ENCODE peak calls at places on chromosomes 12 and 14, in seven cellular contexts. G is tibial artery, U is psoas muscle, H is HepG2, R is OCI-LY7, Y is GM23248, W is SJSA1. F is an unnamed sample. For H3K4me1, the result is how much of the 10 kb centered on the place peaks cover.

GRCh38 chr12:115320967-115321366 is 637.0 kb upstream of the TBX3 start:
- DNase-seq in G (peak), U (peak), H (no peak), R (no peak), Y (no peak), W (no peak), F (peak)

GRCh38 chr12:103779410-103780092 is 61.5 kb downstream of the NT5DC3 start:
- DNase-seq in G (no peak), U (no peak), H (no peak), R (no peak), Y (peak), W (peak), F (no peak)

GRCh38 chr14:71388336-71388735 is 481.1 kb downstream of the PCNX1 start:
- DNase-seq in G (no peak), U (no peak), H (no peak), R (no peak), Y (no peak), W (no peak), F (no peak)

GRCh38 chr14:55084648-55085441 is 33.4 kb downstream of the MAPK1IP1L start:
- DNase-seq in G (no peak), U (no peak), H (no peak), R (no peak), Y (no peak), W (no peak), F (no peak)

GRCh38 chr12:48694038-48694437 is 12.0 kb upstream of the KANSL2 start:
- DNase-seq in G (no peak), U (no peak), H (no peak), R (no peak), Y (no peak), W (no peak), F (no peak)

GRCh38 chr14:101182476-101182875 is 279.0 kb upstream of the RTL1 start:
- DNase-seq in G (no peak), U (no peak), H (no peak), R (no peak), Y (no peak), W (no peak), F (no peak)

GRCh38 chr12:118714051-118714460 is 267.3 kb upstream of the SRRM4 start:
- DNase-seq in G (no peak), U (no peak), H (peak), R (peak), Y (peak), W (no peak), F (no peak)

GRCh38 chr14:102795060-102795925 is 18.0 kb downstream of the TRAF3 start:
- DNase-seq in G (peak), U (peak), H (peak), R (no peak), Y (peak), W (peak), F (peak)

GRCh38 chr12:89706551-89707348 is 1.9 kb downstream of the ATP2B1 start:
- DNase-seq in G (no peak), U (peak), H (no peak), R (peak), Y (peak), W (peak), F (peak)

GRCh38 chr12:124493809-124494750 is 73.3 kb downstream of the NCOR2 start:
- DNase-seq in G (no peak), U (no peak), H (no peak), R (peak), Y (no peak), W (no peak), F (peak)

GRCh38 chr12:95790912-95791849 is 617 bp upstream of the NTN4 start:
- DNase-seq in G (no peak), U (peak), H (no peak), R (no peak), Y (peak), W (peak), F (peak)

GRCh38 chr12:132268674-132269073 is 60.7 kb downstream of the GALNT9 start:
- DNase-seq in G (no peak), U (no peak), H (no peak), R (no peak), Y (no peak), W (no peak), F (no peak)

GRCh38 chr12:43988838-43989560 is 153.1 kb downstream of the TMEM117 start:
- DNase-seq in G (no peak), U (no peak), H (no peak), R (no peak), Y (peak), W (no peak), F (no peak)

GRCh38 chr12:75666980-75667359 is 155.6 kb upstream of the KRR1 start:
- DNase-seq in G (no peak), U (no peak), H (peak), R (no peak), Y (peak), W (peak), F (no peak)

GRCh38 chr12:75662501-75663159 is 151.2 kb upstream of the KRR1 start:
- DNase-seq in G (no peak), U (no peak), H (no peak), R (no peak), Y (no peak), W (no peak), F (no peak)

GRCh38 chr12:75670175-75670574 is 158.8 kb upstream of the KRR1 start:
- DNase-seq in G (no peak), U (no peak), H (no peak), R (no peak), Y (no peak), W (no peak), F (no peak)

GRCh38 chr12:75665216-75665615 is 153.8 kb upstream of the KRR1 start:
- DNase-seq in G (no peak), U (no peak), H (peak), R (no peak), Y (peak), W (peak), F (no peak)

DNA sequence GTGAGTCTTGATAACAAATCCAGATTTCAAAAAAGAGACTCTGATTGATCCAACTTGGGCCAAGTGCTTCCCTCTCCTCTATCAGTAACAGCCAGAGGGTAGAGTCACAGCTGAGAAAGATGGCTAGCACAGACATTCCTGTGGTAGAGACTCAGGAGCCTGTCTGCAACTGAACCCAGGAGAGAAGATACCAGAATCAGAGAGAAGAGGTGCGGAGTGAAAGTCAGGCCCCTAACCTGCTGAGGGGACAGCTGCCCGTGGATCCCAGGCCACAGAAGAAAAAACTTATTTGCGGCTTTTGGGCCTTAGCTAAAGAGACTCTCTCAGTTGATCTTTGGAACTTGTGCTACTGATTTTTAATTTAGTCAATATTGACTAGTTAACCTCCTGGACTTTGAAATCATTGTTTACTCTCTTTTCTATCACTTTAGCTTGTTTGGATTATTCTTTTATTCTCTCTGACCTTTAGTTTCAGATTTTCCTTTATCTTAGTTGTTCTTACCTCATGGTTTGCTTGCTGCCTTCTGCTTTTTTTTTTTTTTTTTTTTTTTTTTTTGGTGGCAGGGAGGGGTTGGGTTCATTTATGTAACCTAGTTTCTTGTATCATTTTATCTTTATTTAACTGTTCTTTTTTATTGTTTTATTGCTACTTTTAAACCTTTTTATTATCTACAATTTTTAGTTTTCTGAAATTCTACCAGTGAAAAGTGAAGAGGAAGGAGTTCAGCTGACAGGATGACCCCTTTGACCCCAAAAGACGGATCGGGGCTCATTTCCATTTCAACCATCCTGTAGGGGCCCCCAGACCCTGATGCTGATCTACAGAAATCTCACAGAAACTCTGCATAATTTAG is 154.9 kb upstream of the KRR1 start:
- DNase-seq in G (no peak), U (no peak), H (peak), R (no peak), Y (peak), W (peak), F (no peak)
- H3K27ac ChIP-seq in G (no peak), U (no peak), H (peak), R (no peak), Y (peak), W (peak), F (no peak)

DNA sequence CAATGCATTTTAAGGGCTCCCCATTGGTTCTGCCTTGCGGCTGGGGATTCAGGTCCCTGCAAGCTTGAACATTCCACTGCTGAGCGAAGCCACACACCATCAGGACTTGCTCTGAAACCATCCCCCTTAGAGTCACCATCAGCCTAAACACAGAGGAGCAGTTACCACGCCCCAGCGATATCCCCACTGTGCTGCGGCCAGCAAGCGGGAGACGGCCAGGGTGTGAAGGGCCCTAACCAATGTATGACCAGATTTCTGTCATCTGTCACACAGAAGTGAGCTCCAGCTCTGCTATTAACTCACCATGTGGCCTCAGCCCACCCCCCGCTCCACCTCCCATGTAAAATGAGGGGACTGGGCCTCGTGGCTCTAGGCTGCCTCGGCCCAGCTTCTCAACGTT is 29.6 kb downstream of the CCDC88C start:
- DNase-seq in G (no peak), U (no peak), H (no peak), R (no peak), Y (no peak), W (no peak), F (no peak)
- H3K4me3 ChIP-seq in G (no peak), U (no peak), H (no peak), R (no peak), Y (no peak), W (no peak), F (no peak)

DNA sequence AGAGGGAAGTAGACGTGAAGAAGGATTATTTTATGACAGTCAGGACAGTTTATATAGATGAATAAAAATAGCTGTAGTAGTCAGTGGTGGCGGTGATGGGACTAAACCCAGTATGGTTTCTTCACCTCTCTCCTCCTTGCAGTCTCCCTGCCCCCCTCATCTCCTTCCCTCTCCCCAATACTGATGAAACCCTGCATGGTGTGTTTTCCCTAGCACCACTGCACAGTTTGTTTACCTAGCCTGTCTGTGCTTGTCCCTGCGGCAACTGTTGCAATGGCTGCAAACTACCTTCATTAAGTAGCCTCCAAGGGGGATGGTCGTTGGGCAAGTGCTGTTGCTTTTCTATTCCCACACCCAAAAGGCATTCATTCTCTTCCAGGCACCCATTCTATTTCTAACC is 14.7 kb downstream of the PCBP2 start:
- DNase-seq in G (no peak), U (no peak), H (no peak), R (no peak), Y (no peak), W (no peak), F (no peak)
- H3K4me1 ChIP-seq in G (under half), U (half or more), H (under half), R (under half), Y (under half), W (under half), F (under half)

GRCh38 chr12:47082283-47082962 is 2.7 kb upstream of the AMIGO2 start:
- DNase-seq in G (no peak), U (no peak), H (no peak), R (no peak), Y (no peak), W (no peak), F (no peak)
- H3K27ac ChIP-seq in G (peak), U (no peak), H (no peak), R (no peak), Y (peak), W (peak), F (no peak)

GRCh38 chr14:61918998-61919397 is 156.8 kb downstream of the SNAPC1 start:
- DNase-seq in G (no peak), U (no peak), H (no peak), R (no peak), Y (no peak), W (no peak), F (no peak)
- H3K4me3 ChIP-seq in G (no peak), U (no peak), H (no peak), R (no peak), Y (no peak), W (no peak), F (no peak)

DNA sequence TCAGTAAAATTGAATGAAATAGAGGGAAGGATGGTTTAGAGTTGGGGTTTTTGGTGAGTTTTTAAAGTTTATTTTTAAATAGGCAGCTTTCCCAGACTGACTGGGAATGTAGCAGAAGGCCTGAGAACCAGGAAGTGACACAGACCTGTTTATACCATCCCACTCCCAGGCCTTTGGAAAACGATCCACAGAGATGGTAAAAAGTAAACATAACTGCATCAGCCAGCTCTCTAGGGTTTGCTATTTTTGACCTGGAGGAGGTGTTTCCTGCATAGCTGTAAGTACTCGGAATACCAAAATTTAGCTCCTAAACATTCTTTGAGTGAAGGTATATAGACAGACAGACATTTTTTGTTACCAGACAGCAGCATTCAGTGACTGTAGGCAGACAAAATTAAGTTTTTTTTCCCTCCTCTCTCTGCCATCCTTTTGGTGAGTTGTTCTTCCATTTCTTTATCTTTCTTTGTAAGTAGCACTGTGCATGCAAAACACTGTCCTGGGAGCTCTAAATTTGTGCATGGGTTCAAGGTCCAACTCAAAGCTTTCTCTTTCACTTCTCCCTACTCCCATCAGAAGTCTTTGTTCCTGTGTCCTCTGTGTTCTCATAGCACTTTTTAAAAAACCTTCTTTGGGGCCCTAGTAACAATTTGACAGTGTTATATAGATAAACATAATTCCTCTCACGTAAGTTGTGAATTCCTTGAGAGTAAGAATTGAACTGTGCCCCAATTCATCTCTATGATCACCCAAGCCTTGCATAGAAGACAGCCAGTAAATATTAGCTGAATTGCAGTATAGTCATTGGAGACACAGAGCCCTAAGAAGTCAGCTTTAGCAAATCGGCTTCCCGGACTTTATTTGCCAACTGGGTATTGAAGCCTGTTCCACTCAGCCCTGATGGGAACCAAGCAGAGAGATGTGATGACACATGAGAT is 37.4 kb downstream of the SUSD6 start:
- DNase-seq in G (no peak), U (no peak), H (peak), R (peak), Y (peak), W (peak), F (no peak)
- H3K4me1 ChIP-seq in G (half or more), U (half or more), H (half or more), R (half or more), Y (under half), W (under half), F (under half)

DNA sequence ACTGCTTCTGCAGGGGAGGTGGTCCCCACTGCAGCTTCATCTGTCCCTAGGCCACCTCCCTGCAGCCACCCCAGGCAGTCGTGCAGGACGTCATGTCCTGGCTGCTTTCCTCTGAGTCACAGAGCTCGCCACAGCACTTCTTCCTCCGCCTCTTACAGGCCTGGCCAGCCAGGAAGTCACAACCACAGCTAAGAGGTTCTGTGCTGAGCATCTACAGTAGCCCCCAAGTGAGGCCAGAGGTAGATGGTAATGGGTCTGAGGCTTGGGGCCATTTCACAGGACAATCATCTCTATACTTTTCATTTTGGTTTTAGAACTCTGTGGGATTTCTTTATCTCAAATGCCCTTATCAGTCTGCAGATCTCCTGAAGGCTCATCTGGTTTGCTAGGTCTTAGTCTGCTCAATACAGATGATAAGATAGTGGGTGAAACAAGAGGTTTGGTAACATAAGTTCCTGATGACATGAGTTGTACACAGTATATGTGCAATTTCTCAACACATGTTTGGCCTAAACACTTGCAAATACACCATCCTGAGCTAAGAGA is 106.4 kb downstream of the ARF6 start:
- DNase-seq in G (peak), U (peak), H (no peak), R (peak), Y (peak), W (peak), F (peak)
- H3K27ac ChIP-seq in G (peak), U (peak), H (no peak), R (peak), Y (peak), W (peak), F (peak)

F was measured in right cardiac atrium.